ENCODE peak calls at places on chromosomes 11 and 22, in six cellular contexts. J is non-pigmented ciliary epithelial cell, Y is HFF-Myc, R is body of pancreas, B is NCI-H2029 treated with DMSO at 0.1 percent for 48 hours, L is thoracic aorta. T is an unnamed sample.

GRCh38 chr22:49769691-49770315 is 57.9 kb downstream of the BRD1 start:
- DNase-seq in J (no peak), B (no peak), L (no peak), Y (no peak), R (peak), T (no peak)

GRCh38 chr11:27274854-27275395 is 88.1 kb downstream of the CCDC34 start:
- DNase-seq in R (no peak), Y (no peak), J (no peak), L (no peak), B (no peak), T (no peak)

GRCh38 chr22:49132009-49132408 is 695.7 kb downstream of the BRD1 start:
- DNase-seq in L (no peak), R (no peak), Y (no peak), B (peak), J (no peak), T (no peak)

GRCh38 chr11:1649021-1649420 is 19.4 kb downstream of the KRTAP5-5 start:
- DNase-seq in Y (no peak), B (no peak), J (no peak), R (no peak), L (no peak), T (no peak)

GRCh38 chr11:44338721-44339529 is 29.0 kb upstream of the ALX4 start:
- DNase-seq in R (no peak), B (no peak), Y (no peak), L (no peak), J (no peak), T (no peak)

GRCh38 chr22:44555597-44555996 is 57.6 kb upstream of the RTL6 start:
- DNase-seq in Y (no peak), R (no peak), B (no peak), L (no peak), J (no peak), T (no peak)

GRCh38 chr11:124193221-124193945 is 10.2 kb downstream of the OR10D3 start:
- DNase-seq in R (no peak), Y (no peak), B (no peak), J (no peak), L (no peak), T (no peak)

GRCh38 chr11:119062779-119063178 is 4.8 kb upstream of the VPS11 start:
- DNase-seq in J (no peak), B (no peak), L (no peak), Y (peak), R (peak), T (no peak)

GRCh38 chr11:20125927-20126326 is 34.3 kb downstream of the DBX1 start:
- DNase-seq in B (no peak), J (no peak), R (no peak), Y (no peak), L (no peak), T (no peak)

GRCh38 chr11:96228472-96228871 is 114.5 kb downstream of the MAML2 start:
- DNase-seq in L (peak), R (peak), B (no peak), Y (peak), J (peak), T (peak)

GRCh38 chr11:32121012-32121411 is 30.1 kb downstream of the RCN1 start:
- DNase-seq in R (no peak), B (no peak), Y (no peak), L (no peak), J (no peak), T (no peak)

GRCh38 chr22:37053310-37054077 is 2.0 kb downstream of the KCTD17 start:
- DNase-seq in R (no peak), B (no peak), J (no peak), L (no peak), Y (no peak), T (no peak)

T was measured in mucosa of gallbladder.